ENCODE peak calls at places on chromosomes 13 and 19, in five cellular contexts. T is pancreas; S is breast epithelium; X is CD8-positive, alpha-beta memory T cell; Z is HCT116. I is an unnamed sample. For H3K27me3 and H3K36me3, the result is how much of the 10 kb centered on the place peaks cover.

GRCh38 chr19:35251456-35251855 is 2.7 kb downstream of the LSR start:
- DNase-seq in T (no peak), S (no peak), X (no peak), Z (no peak), I (no peak)

GRCh38 chr13:42047561-42048322 is 706 bp upstream of the DGKH start:
- DNase-seq in S (peak), X (no peak), T (no peak), Z (peak), I (peak)

GRCh38 chr13:96629331-96629730 is 364.9 kb downstream of the OXGR1 start:
- DNase-seq in X (no peak), T (no peak), Z (no peak), S (no peak), I (no peak)

GRCh38 chr13:22449251-22449650 is 731.5 kb upstream of the SGCG start:
- DNase-seq in Z (no peak), S (no peak), X (no peak), T (no peak), I (no peak)

GRCh38 chr13:106088094-106088493 is 447.4 kb downstream of the EFNB2 start:
- DNase-seq in X (no peak), S (no peak), T (no peak), Z (no peak), I (no peak)

GRCh38 chr19:3243851-3244700 is 19.6 kb downstream of the CELF5 start:
- DNase-seq in X (no peak), Z (peak), T (no peak), S (no peak), I (no peak)

GRCh38 chr13:48188129-48188528 is 44.9 kb upstream of the ITM2B start:
- DNase-seq in X (no peak), T (no peak), S (no peak), Z (no peak), I (no peak)

GRCh38 chr13:75236774-75237173 is 245.2 kb downstream of the TBC1D4 start:
- DNase-seq in Z (no peak), T (no peak), S (no peak), X (no peak), I (no peak)

GRCh38 chr13:46479286-46479685 is 73.7 kb upstream of the LRCH1 start:
- DNase-seq in Z (no peak), T (no peak), X (no peak), S (no peak), I (no peak)

GRCh38 chr19:3645726-3646125 is 19.1 kb upstream of the CACTIN start:
- DNase-seq in S (no peak), Z (no peak), X (no peak), T (no peak), I (no peak)

GRCh38 chr19:6379744-6380143 is 4.0 kb upstream of the PSPN start:
- DNase-seq in S (no peak), T (no peak), Z (no peak), X (no peak), I (no peak)

DNA sequence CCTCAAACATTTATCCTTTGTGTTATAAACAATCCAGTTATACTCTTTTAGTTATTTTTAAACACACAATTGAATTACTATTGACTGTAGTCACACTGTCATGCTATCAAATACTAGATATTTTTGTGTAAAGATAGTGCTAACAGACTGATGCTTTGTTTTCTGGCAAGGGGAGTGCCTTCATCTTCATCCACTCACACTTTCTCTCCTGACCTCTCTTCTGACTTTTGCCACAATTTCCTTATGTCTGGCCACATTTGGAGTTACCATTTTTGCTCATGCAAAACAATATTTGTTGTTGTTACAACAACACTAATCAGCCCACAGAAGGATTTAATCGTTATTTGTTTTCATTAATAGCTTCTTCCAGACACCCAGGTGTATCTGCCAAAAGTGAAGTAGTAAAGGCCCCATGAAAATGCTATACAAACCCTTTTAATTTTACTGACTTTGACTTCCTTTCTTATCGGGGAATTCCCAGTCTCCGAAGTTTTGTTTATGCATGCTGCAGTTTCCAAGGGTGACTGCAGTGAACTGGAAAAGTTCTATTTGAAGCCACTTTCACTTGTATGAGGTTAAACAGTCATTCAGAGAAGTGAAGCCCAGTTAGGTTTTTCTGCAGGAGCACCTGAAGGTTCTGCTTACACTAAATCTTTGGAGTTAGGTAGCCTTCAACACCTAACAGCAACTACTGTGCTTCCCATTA is 66.1 kb upstream of the FRY start:
- DNase-seq in T (peak), Z (no peak), X (no peak), S (no peak), I (no peak)
- H3K27ac ChIP-seq in T (peak), Z (no peak), X (no peak), S (no peak), I (no peak)

GRCh38 chr19:30319876-30320275 is 52.3 kb upstream of the ZNF536 start:
- DNase-seq in Z (no peak), X (no peak), T (no peak), S (no peak), I (no peak)

GRCh38 chr19:30319411-30319810 is 52.8 kb upstream of the ZNF536 start:
- DNase-seq in S (no peak), T (no peak), X (no peak), Z (no peak), I (no peak)

GRCh38 chr19:30318261-30318660 is 53.9 kb upstream of the ZNF536 start:
- DNase-seq in Z (no peak), X (no peak), T (no peak), S (no peak), I (no peak)

GRCh38 chr19:30320466-30320865 is 51.7 kb upstream of the ZNF536 start:
- DNase-seq in Z (no peak), S (no peak), T (no peak), X (no peak), I (no peak)

DNA sequence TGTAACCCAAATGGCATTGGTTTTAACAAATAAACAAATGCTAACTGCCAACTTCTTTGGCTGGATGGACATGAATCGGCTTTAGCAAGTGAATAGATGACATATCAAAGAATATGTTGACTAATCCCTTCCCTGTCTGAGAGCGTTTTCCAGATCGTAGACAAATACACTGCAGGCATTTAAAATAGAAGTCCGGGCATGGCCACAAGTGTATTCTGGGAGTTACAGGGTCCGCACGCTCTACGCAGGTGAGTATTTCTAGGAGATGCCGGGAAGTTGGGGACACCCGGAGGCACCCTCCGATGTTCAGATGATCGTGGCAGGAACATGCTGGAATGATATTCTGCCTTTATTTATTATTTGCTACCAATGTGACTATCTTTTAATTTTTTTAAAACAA is 53.2 kb upstream of the ZNF536 start:
- DNase-seq in T (no peak), X (no peak), S (no peak), Z (no peak), I (no peak)
- H3K27me3 ChIP-seq in T (under half), X (under half), S (under half), Z (under half), I (under half)

DNA sequence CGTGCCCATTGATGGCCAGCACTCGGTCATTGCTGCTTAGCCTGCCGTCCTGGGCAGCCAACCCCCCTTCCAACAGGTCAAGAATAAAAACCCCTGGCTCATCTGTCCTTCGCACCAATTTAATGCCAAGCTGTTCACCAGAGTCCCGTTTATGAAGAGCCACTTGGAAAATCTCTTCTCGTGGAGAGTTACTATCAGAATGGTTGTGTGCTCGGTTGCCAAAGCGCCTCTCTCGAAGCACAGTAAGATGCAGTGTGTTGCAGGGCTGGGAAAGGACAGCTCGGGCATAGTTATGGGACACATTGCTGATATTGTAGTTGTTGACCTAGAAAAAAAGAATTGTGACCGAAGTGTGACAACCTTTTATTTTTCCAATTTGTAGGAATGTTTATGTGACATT is 57.9 kb downstream of the LNX2 start:
- DNase-seq in S (no peak), T (no peak), X (no peak), Z (no peak), I (no peak)
- H3K36me3 ChIP-seq in S (under half), T (under half), X (under half), Z (under half), I (under half)

GRCh38 chr13:35598233-35598632 is 121.7 kb upstream of the MAB21L1 start:
- DNase-seq in X (no peak), Z (no peak), T (no peak), S (no peak), I (no peak)

GRCh38 chr13:35598790-35599369 is 122.4 kb upstream of the MAB21L1 start:
- DNase-seq in Z (no peak), X (no peak), S (no peak), T (no peak), I (no peak)

GRCh38 chr13:35600137-35600536 is 123.6 kb upstream of the MAB21L1 start:
- DNase-seq in T (no peak), Z (no peak), S (no peak), X (no peak), I (no peak)

GRCh38 chr13:35597451-35597850 is 121.0 kb upstream of the MAB21L1 start:
- DNase-seq in S (no peak), X (no peak), Z (no peak), T (no peak), I (no peak)

DNA sequence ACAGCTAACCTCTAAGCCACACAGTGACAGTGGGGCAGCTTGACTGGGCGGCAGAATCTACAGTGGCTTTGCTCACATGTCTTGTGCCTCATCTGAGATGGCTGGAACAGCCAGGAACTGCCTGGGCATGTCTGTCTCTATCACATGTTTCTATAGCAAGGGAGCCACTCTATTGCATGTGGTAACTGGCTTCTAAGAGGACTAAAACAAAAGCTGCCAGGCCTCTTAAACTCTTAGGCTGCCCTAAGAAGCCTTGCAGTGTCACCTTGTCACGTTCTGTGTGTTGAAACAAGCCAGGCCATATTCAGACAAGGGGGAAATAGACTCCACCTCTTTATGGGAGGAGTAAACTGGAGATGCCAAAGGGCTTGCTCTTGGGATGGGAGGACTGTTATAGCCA is 122.9 kb upstream of the MAB21L1 start:
- DNase-seq in T (no peak), S (no peak), X (no peak), Z (no peak), I (no peak)
- H3K27ac ChIP-seq in T (no peak), S (peak), X (no peak), Z (no peak), I (no peak)

DNA sequence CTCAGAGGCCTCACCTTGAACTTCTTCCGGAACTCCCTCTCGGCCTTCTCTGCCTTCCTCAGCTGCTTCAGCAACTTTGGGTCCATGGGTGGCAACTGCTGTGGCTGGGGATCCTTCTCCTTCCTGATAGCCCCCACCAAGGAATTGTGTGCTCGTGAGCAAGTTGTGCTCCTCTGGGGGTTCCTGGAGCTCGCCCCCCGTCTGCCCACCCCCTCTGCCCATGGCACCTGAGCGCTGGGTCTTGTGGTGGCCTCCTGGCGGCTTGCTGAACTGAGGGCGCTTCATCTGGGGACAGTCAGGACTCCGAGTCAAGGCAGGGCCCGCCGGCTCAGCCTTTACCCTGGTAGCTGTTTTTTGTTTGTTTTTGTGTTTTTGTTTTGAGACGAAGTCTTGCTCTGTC is 11.6 kb downstream of the PRAM1 start:
- DNase-seq in Z (no peak), S (no peak), X (no peak), T (no peak), I (no peak)
- H3K27me3 ChIP-seq in Z (under half), S (under half), X (under half), T (under half), I (under half)

GRCh38 chr19:13955662-13956364 is 3.5 kb downstream of the DCAF15 start:
- DNase-seq in S (no peak), X (no peak), T (no peak), Z (no peak), I (peak)
- H3K36me3 ChIP-seq in S (under half), X (under half), T (under half), Z (under half), I (under half)

I was measured in aorta.